ENCODE peak calls at places on chromosomes 5 and 9, in eight cellular contexts. B is GDM1, G is AG09319, P is GM19239, J is ureter, X is body of pancreas, U is T-helper 9 cell, W is Karpas-422. Q is an unnamed sample.

GRCh38 chr5:41068169-41068568 is 3.0 kb downstream of the MROH2B start:
- DNase-seq in B (no peak), G (no peak), P (no peak), J (no peak), X (no peak), U (no peak), W (no peak), Q (no peak)

GRCh38 chr5:130109152-130109551 is 204.9 kb downstream of the CHSY3 start:
- DNase-seq in B (no peak), G (no peak), P (no peak), J (no peak), X (no peak), U (no peak), W (peak; percentile 80), Q (no peak)

GRCh38 chr9:38339496-38339895 is 53.0 kb upstream of the ALDH1B1 start:
- DNase-seq in B (no peak), G (peak; percentile 70), P (no peak), J (peak; percentile 31), X (no peak), U (no peak), W (no peak), Q (no peak)

GRCh38 chr9:89106224-89106851 is 72.3 kb downstream of the SHC3 start:
- DNase-seq in B (no peak), G (no peak), P (no peak), J (no peak), X (no peak), U (no peak), W (no peak), Q (no peak)

GRCh38 chr9:105835721-105836120 is 141.4 kb downstream of the TMEM38B start:
- DNase-seq in B (no peak), G (no peak), P (no peak), J (no peak), X (no peak), U (no peak), W (no peak), Q (no peak)

GRCh38 chr9:22079873-22080341 is 70.8 kb upstream of the CDKN2B start:
- DNase-seq in B (no peak), G (no peak), P (no peak), J (no peak), X (no peak), U (no peak), W (no peak), Q (peak; percentile 25)

GRCh38 chr5:179304466-179304865 is 40.8 kb downstream of the ADAMTS2 start:
- DNase-seq in B (no peak), G (peak; percentile 83), P (no peak), J (no peak), X (no peak), U (no peak), W (no peak), Q (no peak)

GRCh38 chr5:178271726-178272479 is 39.3 kb upstream of the PHYKPL start:
- DNase-seq in B (no peak), G (no peak), P (no peak), J (no peak), X (no peak), U (no peak), W (no peak), Q (no peak)

GRCh38 chr5:59799668-59800374 is 93.7 kb downstream of the PDE4D start:
- DNase-seq in B (peak; percentile 18), G (no peak), P (no peak), J (no peak), X (no peak), U (no peak), W (peak; percentile 79), Q (peak; percentile 8)

GRCh38 chr5:131974622-131974955 is 29.1 kb upstream of the MEIKIN start:
- DNase-seq in B (no peak), G (no peak), P (no peak), J (peak; percentile 26), X (no peak), U (no peak), W (no peak), Q (peak; percentile 24)

GRCh38 chr5:132890817-132891216 is 17.3 kb downstream of the LEAP2 start:
- DNase-seq in B (no peak), G (no peak), P (no peak), J (no peak), X (no peak), U (no peak), W (no peak), Q (no peak)

GRCh38 chr9:108671156-108671555 is 184.6 kb downstream of the ACTL7B start:
- DNase-seq in B (no peak), G (no peak), P (no peak), J (no peak), X (no peak), U (no peak), W (no peak), Q (no peak)

GRCh38 chr9:71036501-71036900 is 84.9 kb downstream of the TRPM3 start:
- DNase-seq in B (no peak), G (no peak), P (no peak), J (no peak), X (no peak), U (no peak), W (no peak), Q (no peak)

GRCh38 chr9:137319976-137320551 is 18.0 kb upstream of the NRARP start:
- DNase-seq in B (no peak), G (no peak), P (no peak), J (no peak), X (no peak), U (no peak), W (no peak), Q (no peak)

GRCh38 chr9:16344343-16344742 is 526.1 kb downstream of the BNC2 start:
- DNase-seq in B (no peak), G (no peak), P (no peak), J (no peak), X (no peak), U (no peak), W (no peak), Q (no peak)

GRCh38 chr9:77848897-77849296 is 182.7 kb downstream of the GNAQ start:
- DNase-seq in B (no peak), G (peak; percentile 38), P (no peak), J (no peak), X (peak; percentile 24), U (no peak), W (no peak), Q (no peak)

GRCh38 chr9:124256517-124257069 is 1.2 kb upstream of the NEK6 start:
- DNase-seq in B (no peak), G (peak; percentile 53), P (no peak), J (no peak), X (no peak), U (no peak), W (peak; percentile 46), Q (no peak)

GRCh38 chr5:39569857-39570256 is 145.1 kb upstream of the DAB2 start:
- DNase-seq in B (no peak), G (no peak), P (no peak), J (no peak), X (no peak), U (no peak), W (no peak), Q (no peak)

GRCh38 chr9:132560604-132561304 is 21.7 kb upstream of the BARHL1 start:
- DNase-seq in B (no peak), G (no peak), P (no peak), J (no peak), X (no peak), U (no peak), W (no peak), Q (no peak)

GRCh38 chr9:136441191-136441680 is 1.6 kb upstream of the INPP5E start:
- DNase-seq in B (no peak), G (no peak), P (no peak), J (no peak), X (no peak), U (no peak), W (no peak), Q (peak; percentile 12)

GRCh38 chr5:15799612-15800011 is 299.6 kb downstream of the FBXL7 start:
- DNase-seq in B (no peak), G (no peak), P (no peak), J (no peak), X (no peak), U (no peak), W (no peak), Q (no peak)

GRCh38 chr9:127076860-127077657 is 45.4 kb downstream of the ANGPTL2 start:
- DNase-seq in B (no peak), G (no peak), P (no peak), J (no peak), X (no peak), U (no peak), W (no peak), Q (no peak)

GRCh38 chr5:107444327-107444726 is 226.4 kb downstream of the EFNA5 start:
- DNase-seq in B (no peak), G (no peak), P (no peak), J (no peak), X (no peak), U (no peak), W (no peak), Q (no peak)

GRCh38 chr5:96692436-96692835 is 30.3 kb downstream of the CAST start:
- DNase-seq in B (no peak), G (no peak), P (no peak), J (no peak), X (no peak), U (no peak), W (no peak), Q (no peak)

GRCh38 chr5:125410501-125411162 is 664.2 kb upstream of the ZNF608 start:
- DNase-seq in B (no peak), G (peak; percentile 51), P (no peak), J (no peak), X (no peak), U (no peak), W (no peak), Q (no peak)

GRCh38 chr9:89507626-89508025 is 9.7 kb upstream of the SEMA4D start:
- DNase-seq in B (no peak), G (no peak), P (no peak), J (no peak), X (no peak), U (no peak), W (no peak), Q (no peak)